ENCODE peak calls at places on chromosomes 7 and 10, in four cellular contexts. N is heart right ventricle, O is B cell, B is EL. U is an unnamed sample.

GRCh38 chr7:47574473-47575328 is 7.2 kb downstream of the TNS3 start:
- DNase-seq in N (peak), O (peak), B (no peak), U (no peak)

GRCh38 chr10:35487336-35488034 is 117.7 kb upstream of the GJD4 start:
- DNase-seq in N (no peak), B (no peak), O (no peak), U (no peak)

GRCh38 chr7:98133181-98133580 is 26.5 kb downstream of the LMTK2 start:
- DNase-seq in N (no peak), O (peak), B (peak), U (peak)

GRCh38 chr10:98028168-98028770 is 2.2 kb downstream of the CRTAC1 start:
- DNase-seq in O (no peak), N (peak), B (peak), U (peak)

GRCh38 chr10:106925187-106925586 is 239.3 kb downstream of the SORCS1 start:
- DNase-seq in B (no peak), N (no peak), O (no peak), U (no peak)

GRCh38 chr7:122803323-122803722 is 82.9 kb downstream of the CADPS2 start:
- DNase-seq in N (peak), O (no peak), B (no peak), U (no peak)

GRCh38 chr7:96224682-96225081 is 97.2 kb downstream of the SLC25A13 start:
- DNase-seq in B (no peak), O (no peak), N (no peak), U (no peak)

GRCh38 chr10:114850126-114850525 is 28.5 kb downstream of the FHIP2A start:
- DNase-seq in B (no peak), N (no peak), O (no peak), U (no peak)

GRCh38 chr10:58266826-58267712 is 625 bp downstream of the IPMK start:
- DNase-seq in N (peak), O (peak), B (peak), U (peak)

GRCh38 chr7:101657171-101657570 is 28.1 kb upstream of the MYL10 start:
- DNase-seq in B (no peak), O (no peak), N (no peak), U (no peak)

GRCh38 chr10:3978174-3978573 is 193.2 kb upstream of the KLF6 start:
- DNase-seq in N (no peak), B (peak), O (no peak), U (no peak)

GRCh38 chr10:103693070-103693811 is 162.1 kb downstream of the SH3PXD2A start:
- DNase-seq in N (no peak), B (peak), O (peak), U (peak)

GRCh38 chr10:126798649-126799048 is 106.6 kb upstream of the DOCK1 start:
- DNase-seq in O (no peak), B (no peak), N (no peak), U (no peak)

GRCh38 chr7:3200504-3200903 is 100.5 kb upstream of the SDK1 start:
- DNase-seq in B (no peak), O (no peak), N (no peak), U (peak)

GRCh38 chr7:32223721-32224120 is 153.5 kb upstream of the PDE1C start:
- DNase-seq in N (no peak), B (no peak), O (no peak), U (no peak)

GRCh38 chr10:36578306-36578705 is 547.1 kb upstream of the ANKRD30A start:
- DNase-seq in N (no peak), B (peak), O (no peak), U (no peak)

GRCh38 chr10:106795619-106796018 is 368.9 kb downstream of the SORCS1 start:
- DNase-seq in O (no peak), N (no peak), B (peak), U (no peak)